ENCODE peak calls at places on chromosomes 2 and 18, in ten cellular contexts. Q is RWPE1, P is lower leg skin, E is colonic mucosa, R is cardiac muscle cell, H is GM13977, J is WTC11, S is cardiac fibroblast, U is left ventricle myocardium inferior, V is endothelial cell. M is an unnamed sample.
A peak's percentile ranks its signal among the peaks of the same experiment; 100 is the strongest.

GRCh38 chr2:235506291-235506996 is 12.6 kb downstream of the AGAP1 start:
- DNase-seq in Q (no peak), E (peak; percentile 77), S (no peak), H (no peak), V (no peak), J (no peak), P (no peak), R (peak; percentile 21), U (no peak), M (no peak)

GRCh38 chr18:4806342-4806741 is 351.2 kb upstream of the DLGAP1 start:
- DNase-seq in S (no peak), U (no peak), E (no peak), J (no peak), H (no peak), Q (no peak), V (no peak), R (no peak), P (no peak), M (no peak)

GRCh38 chr2:2793514-2793913 is 462.4 kb upstream of the MYT1L start:
- DNase-seq in J (no peak), R (no peak), Q (no peak), H (no peak), U (no peak), V (no peak), P (peak; percentile 67), S (no peak), E (no peak), M (no peak)

GRCh38 chr2:68172990-68173715 is 15.5 kb downstream of the PNO1 start:
- DNase-seq in U (no peak), H (no peak), Q (peak; percentile 47), J (no peak), R (no peak), E (no peak), P (no peak), S (no peak), V (no peak), M (no peak)

GRCh38 chr2:51220080-51220479 is 188.1 kb upstream of the NRXN1 start:
- DNase-seq in H (no peak), E (no peak), P (no peak), U (no peak), R (no peak), S (no peak), Q (no peak), J (no peak), V (no peak), M (no peak)

GRCh38 chr2:165401285-165401852 is 68.1 kb upstream of the CSRNP3 start:
- DNase-seq in H (peak; percentile 21), S (peak; percentile 90), P (no peak), J (no peak), U (no peak), V (peak; percentile 26), E (peak; percentile 34), R (peak; percentile 89), Q (peak; percentile 20), M (no peak)

GRCh38 chr2:66539452-66539851 is 104.5 kb downstream of the MEIS1 start:
- DNase-seq in U (no peak), P (no peak), Q (no peak), J (no peak), H (no peak), S (peak; percentile 54), E (no peak), V (no peak), R (peak; percentile 57), M (no peak)

GRCh38 chr2:180723712-180724111 is 256.7 kb upstream of the UBE2E3 start:
- DNase-seq in R (no peak), E (no peak), H (no peak), J (no peak), S (no peak), U (no peak), Q (no peak), P (no peak), V (no peak), M (no peak)

GRCh38 chr18:62976227-62976626 is 260.9 kb downstream of the PHLPP1 start:
- DNase-seq in Q (no peak), H (no peak), V (no peak), S (no peak), P (no peak), R (no peak), E (no peak), U (no peak), J (no peak), M (no peak)

GRCh38 chr2:28415010-28415409 is 22.4 kb downstream of the FOSL2 start:
- DNase-seq in R (no peak), S (no peak), H (no peak), Q (no peak), V (no peak), U (no peak), P (no peak), E (no peak), J (no peak), M (no peak)

GRCh38 chr18:10526211-10526949 is 553 bp downstream of the NAPG start:
- DNase-seq in J (peak; percentile 64), H (peak; percentile 65), U (peak; percentile 65), E (peak; percentile 73), R (peak; percentile 59), Q (peak; percentile 60), S (peak; percentile 70), P (peak; percentile 90), V (peak; percentile 65), M (peak; percentile 61)

GRCh38 chr2:21043744-21044532 is at the start of gene APOB:
- DNase-seq in V (peak; percentile 51), H (no peak), U (peak; percentile 16), R (peak; percentile 13), E (no peak), Q (no peak), J (peak; percentile 69), S (no peak), P (no peak), M (peak; percentile 67)
- TF ChIP-seq CTCF in V (no peak), H (no peak), U (no peak), R (no peak), E (no peak), Q (no peak), J (no peak), S (no peak), P (peak; percentile 11), M (no peak)

GRCh38 chr2:59462418-59463197 is 1090.8 kb downstream of the BCL11A start:
- DNase-seq in S (no peak), H (no peak), Q (no peak), U (no peak), V (no peak), P (no peak), R (no peak), E (no peak), J (no peak), M (no peak)
- TF ChIP-seq CTCF in S (no peak), H (no peak), Q (no peak), U (peak; percentile 32), V (no peak), P (no peak), R (no peak), E (no peak), J (no peak), M (peak; percentile 42)

GRCh38 chr2:112782234-112782799 is 2.0 kb downstream of the IL1A start:
- DNase-seq in V (no peak), E (no peak), H (peak; percentile 24), S (no peak), P (no peak), U (no peak), J (no peak), R (no peak), Q (no peak), M (no peak)

GRCh38 chr2:112784199-112785189 is at the start of gene IL1A:
- DNase-seq in P (no peak), U (no peak), H (peak; percentile 25), S (peak; percentile 59), R (peak; percentile 71), J (peak; percentile 18), V (no peak), E (peak; percentile 30), Q (peak; percentile 84), M (peak; percentile 52)

GRCh38 chr2:112779598-112779997 is 4.7 kb downstream of the IL1A start:
- DNase-seq in U (no peak), J (no peak), Q (no peak), P (no peak), R (no peak), H (no peak), E (no peak), S (no peak), V (no peak), M (no peak)

GRCh38 chr2:112787294-112787693 is 3.0 kb upstream of the IL1A start:
- DNase-seq in U (no peak), Q (peak; percentile 50), H (no peak), R (peak; percentile 32), J (no peak), V (no peak), P (no peak), E (no peak), S (no peak), M (no peak)

DNA sequence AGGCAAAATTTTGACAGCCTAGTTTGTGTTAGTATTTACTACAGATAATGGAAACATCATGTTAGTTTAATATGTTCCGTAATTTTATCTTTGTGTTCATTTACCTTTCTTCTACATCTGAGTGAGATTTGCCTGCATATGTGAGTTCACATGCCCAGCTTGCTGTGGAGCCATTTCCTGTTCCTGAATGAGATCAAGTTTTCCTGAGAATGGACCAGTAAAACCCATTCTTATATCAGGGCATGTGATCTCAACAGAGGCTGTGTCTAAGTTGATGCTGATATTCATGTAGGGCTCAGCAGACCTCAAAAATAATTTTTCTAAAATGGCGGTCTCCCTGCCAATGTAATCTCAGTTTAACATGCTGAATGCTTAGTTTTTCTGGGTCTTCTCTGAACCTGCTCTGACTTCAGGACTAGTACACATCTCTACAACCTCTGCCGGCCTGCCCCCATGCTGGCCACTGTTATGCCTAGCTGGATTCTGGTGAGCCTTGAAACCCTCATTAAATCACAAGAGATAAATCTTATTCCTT is 1.0 kb downstream of the IL1A start:
- DNase-seq in U (no peak), Q (no peak), E (no peak), S (no peak), R (no peak), V (no peak), H (no peak), J (no peak), P (no peak), M (no peak)
- TF ChIP-seq CTCF in U (no peak), Q (no peak), E (no peak), S (no peak), R (no peak), V (no peak), H (no peak), J (no peak), P (no peak), M (no peak)

GRCh38 chr2:47520825-47521665 is 118.1 kb downstream of the MSH2 start:
- DNase-seq in Q (peak; percentile 16), V (peak; percentile 18), J (peak; percentile 62), H (peak; percentile 91), S (peak; percentile 49), U (peak; percentile 34), E (peak; percentile 59), P (no peak), R (peak; percentile 54), M (peak; percentile 64)
- TF ChIP-seq CTCF in Q (peak; percentile 14), V (no peak), J (no peak), H (peak; percentile 56), S (peak; percentile 20), U (peak; percentile 46), E (no peak), P (no peak), R (no peak), M (no peak)

GRCh38 chr18:13112982-13113381 is 105.6 kb upstream of the LDLRAD4 start:
- DNase-seq in Q (no peak), S (peak; percentile 66), E (no peak), H (no peak), U (peak; percentile 82), V (peak; percentile 75), J (peak; percentile 82), P (no peak), R (peak; percentile 72), M (peak; percentile 88)
- TF ChIP-seq CTCF in Q (peak; percentile 17), S (peak; percentile 37), E (peak; percentile 28), H (peak; percentile 20), U (peak; percentile 70), V (no peak), J (no peak), P (no peak), R (peak; percentile 61), M (peak; percentile 68)